ENCODE peak calls at places on chromosomes 4 and X, in five cellular contexts. N, Z, K, H and J are unnamed samples.
A peak's percentile ranks its signal among the peaks of the same experiment; 100 is the strongest.

GRCh38 chr4:36325499-36325898 is 44.1 kb downstream of the DTHD1 start:
- DNase-seq in N (peak; percentile 76), Z (no peak), K (no peak), H (no peak), J (peak; percentile 60)

GRCh38 chr4:24370421-24370820 is 213.9 kb downstream of the DHX15 start:
- DNase-seq in N (no peak), Z (no peak), K (no peak), H (no peak), J (no peak)

GRCh38 chr4:8400641-8401325 is 39.7 kb downstream of the ACOX3 start:
- DNase-seq in N (no peak), Z (no peak), K (no peak), H (peak; percentile 59), J (no peak)

GRCh38 chrX:150018931-150019331 is 80.6 kb upstream of the EOLA2 start:
- DNase-seq in N (no peak), Z (no peak), K (no peak), H (peak; percentile 14), J (no peak)

GRCh38 chrX:48278958-48279357 is 23.8 kb downstream of the SSX1 start:
- DNase-seq in N (no peak), Z (peak; percentile 30), K (no peak), H (no peak), J (no peak)

GRCh38 chr4:133483600-133484246 is 334.6 kb downstream of the PCDH10 start:
- DNase-seq in N (no peak), Z (peak; percentile 31), K (no peak), H (no peak), J (no peak)

GRCh38 chr4:104519588-104519987 is 24.9 kb upstream of the CXXC4 start:
- DNase-seq in N (no peak), Z (no peak), K (no peak), H (no peak), J (no peak)

GRCh38 chr4:168978001-168978700 is 31.9 kb downstream of the CBR4 start:
- DNase-seq in N (no peak), Z (no peak), K (no peak), H (no peak), J (no peak)

GRCh38 chr4:53714377-53715140 is 123.3 kb upstream of the LNX1 start:
- DNase-seq in N (no peak), Z (no peak), K (no peak), H (peak; percentile 78), J (no peak)

GRCh38 chrX:9797961-9798360 is 11.7 kb downstream of the SHROOM2 start:
- DNase-seq in N (no peak), Z (no peak), K (no peak), H (no peak), J (no peak)

GRCh38 chrX:104195489-104196084 is 29.3 kb downstream of the FAM199X start:
- DNase-seq in N (peak; percentile 39), Z (peak; percentile 14), K (no peak), H (no peak), J (no peak)

GRCh38 chr4:151940290-151940689 is 179.5 kb upstream of the GATB start:
- DNase-seq in N (no peak), Z (no peak), K (no peak), H (no peak), J (no peak)

GRCh38 chr4:32340591-32340990 is 1620.4 kb downstream of the PCDH7 start:
- DNase-seq in N (no peak), Z (no peak), K (no peak), H (no peak), J (no peak)
- TF ChIP-seq CTCF in N (no peak), Z (no peak), K (no peak), H (no peak), J (no peak)

GRCh38 chrX:25029288-25029687 is 13.5 kb upstream of the ARX start:
- DNase-seq in N (no peak), Z (no peak), K (no peak), H (no peak), J (no peak)

GRCh38 chrX:25039036-25039435 is 23.3 kb upstream of the ARX start:
- DNase-seq in N (no peak), Z (no peak), K (no peak), H (no peak), J (no peak)

GRCh38 chrX:25034889-25035288 is 19.1 kb upstream of the ARX start:
- DNase-seq in N (no peak), Z (no peak), K (no peak), H (no peak), J (no peak)
- TF ChIP-seq CTCF in N (no peak), Z (no peak), K (no peak), H (no peak), J (no peak)

GRCh38 chrX:76228499-76228898 is 55.6 kb downstream of the PBDC1 start:
- DNase-seq in N (no peak), Z (no peak), K (no peak), H (no peak), J (no peak)
- TF ChIP-seq CTCF in N (no peak), Z (no peak), K (no peak), H (no peak), J (no peak)

DNA sequence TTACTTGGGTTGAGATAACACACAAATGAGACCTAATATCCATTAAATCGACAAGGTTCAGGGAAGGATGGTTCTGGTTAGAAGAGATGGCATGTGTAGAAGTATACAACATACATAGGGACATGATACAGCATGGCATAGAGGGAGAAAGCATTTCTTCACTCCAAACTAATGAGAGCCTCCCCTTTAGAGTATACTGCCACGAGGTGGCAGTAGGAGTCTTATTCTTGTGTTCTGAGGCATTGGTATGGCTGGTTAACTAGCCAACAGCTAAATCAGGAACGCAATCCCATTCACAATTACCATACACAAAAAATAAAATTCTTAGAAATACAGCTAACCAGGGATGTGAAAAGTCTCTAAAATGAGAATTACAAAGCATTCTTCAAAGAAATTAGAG is 29.1 kb upstream of the TRO start:
- DNase-seq in N (peak; percentile 39), Z (peak; percentile 26), K (no peak), H (peak; percentile 4), J (no peak)
- TF ChIP-seq CTCF in N (peak; percentile 39), Z (peak; percentile 28), K (peak; percentile 57), H (peak; percentile 47), J (peak; percentile 21)

GRCh38 chr4:30722916-30723270 is 2.7 kb downstream of the PCDH7 start:
- DNase-seq in N (no peak), Z (no peak), K (no peak), H (no peak), J (no peak)

GRCh38 chr4:30724217-30724616 is 4.0 kb downstream of the PCDH7 start:
- DNase-seq in N (no peak), Z (no peak), K (no peak), H (no peak), J (no peak)

GRCh38 chr4:30721353-30722091 is 1.4 kb downstream of the PCDH7 start:
- DNase-seq in N (no peak), Z (peak; percentile 12), K (no peak), H (no peak), J (no peak)

GRCh38 chr4:30720656-30721352 is 635 bp downstream of the PCDH7 start:
- DNase-seq in N (no peak), Z (peak; percentile 7), K (no peak), H (no peak), J (no peak)

DNA sequence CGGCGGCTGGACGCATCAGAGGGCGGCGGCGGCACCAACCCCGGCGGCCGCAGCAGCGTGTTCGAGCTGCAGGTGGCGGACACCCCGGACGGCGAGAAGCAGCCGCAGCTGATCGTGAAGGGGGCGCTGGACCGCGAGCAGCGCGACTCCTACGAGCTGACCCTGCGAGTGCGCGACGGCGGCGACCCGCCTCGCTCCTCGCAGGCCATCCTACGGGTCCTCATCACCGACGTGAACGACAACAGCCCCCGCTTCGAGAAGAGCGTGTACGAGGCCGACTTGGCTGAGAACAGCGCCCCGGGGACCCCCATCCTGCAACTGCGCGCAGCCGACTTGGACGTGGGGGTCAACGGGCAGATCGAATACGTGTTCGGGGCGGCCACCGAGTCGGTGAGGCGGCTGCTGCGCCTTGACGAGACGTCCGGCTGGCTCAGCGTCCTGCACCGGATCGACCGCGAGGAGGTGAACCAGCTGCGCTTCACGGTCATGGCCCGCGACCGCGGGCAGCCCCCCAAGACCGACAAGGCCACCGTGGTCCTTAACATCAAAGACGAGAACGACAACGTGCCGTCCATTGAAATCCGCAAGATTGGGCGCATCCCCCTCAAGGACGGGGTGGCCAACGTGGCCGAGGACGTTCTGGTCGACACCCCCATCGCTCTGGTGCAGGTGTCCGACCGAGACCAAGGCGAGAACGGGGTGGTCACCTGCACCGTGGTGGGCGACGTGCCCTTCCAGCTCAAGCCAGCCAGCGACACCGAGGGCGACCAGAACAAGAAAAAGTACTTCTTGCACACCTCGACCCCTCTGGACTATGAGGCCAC is 2.1 kb downstream of the PCDH7 start:
- DNase-seq in N (no peak), Z (no peak), K (no peak), H (no peak), J (no peak)
- TF ChIP-seq CTCF in N (no peak), Z (no peak), K (no peak), H (no peak), J (no peak)